ENCODE peak calls at places on chromosomes 1 and 21, in six cellular contexts. K is K562, J is lung, D is mesenchymal stem cell, V is neuronal stem cell, R is neural progenitor cell. A is an unnamed sample.

GRCh38 chr21:36608251-36608650 is 90.7 kb upstream of the SIM2 start:
- DNase-seq in K (no peak), J (no peak), D (no peak), V (no peak), R (no peak), A (no peak)

GRCh38 chr1:33517596-33518250 is 45.3 kb downstream of the ZSCAN20 start:
- DNase-seq in K (no peak), J (no peak), D (peak; percentile 10), V (no peak), R (no peak), A (no peak)

GRCh38 chr21:46168659-46169386 is 13.4 kb upstream of the FTCD start:
- DNase-seq in K (no peak), J (no peak), D (no peak), V (no peak), R (no peak), A (no peak)

GRCh38 chr1:156337888-156338179 is 258 bp downstream of the CCT3 start:
- DNase-seq in K (no peak), J (no peak), D (no peak), V (no peak), R (no peak), A (no peak)

GRCh38 chr1:33169290-33170055 is 12.4 kb downstream of the TRIM62 start:
- DNase-seq in K (no peak), J (no peak), D (no peak), V (no peak), R (peak; percentile 57), A (no peak)

GRCh38 chr1:54507471-54507870 is 40.6 kb upstream of the ACOT11 start:
- DNase-seq in K (no peak), J (no peak), D (no peak), V (no peak), R (no peak), A (peak; percentile 51)

GRCh38 chr1:230891413-230891812 is 23.1 kb upstream of the C1orf198 start:
- DNase-seq in K (no peak), J (no peak), D (no peak), V (peak; percentile 43), R (peak; percentile 71), A (no peak)

GRCh38 chr1:149844096-149844495 is 55.3 kb upstream of the BOLA1 start:
- DNase-seq in K (peak; percentile 59), J (no peak), D (peak; percentile 69), V (no peak), R (peak; percentile 0), A (no peak)

GRCh38 chr1:245294021-245294420 is 139.2 kb downstream of the KIF26B start:
- DNase-seq in K (no peak), J (no peak), D (no peak), V (no peak), R (no peak), A (no peak)

GRCh38 chr1:94095112-94095637 is 25.8 kb downstream of the ABCA4 start:
- DNase-seq in K (no peak), J (no peak), D (peak; percentile 43), V (no peak), R (no peak), A (no peak)

GRCh38 chr1:163055005-163055404 is 14.2 kb upstream of the RGS4 start:
- DNase-seq in K (no peak), J (no peak), D (no peak), V (no peak), R (no peak), A (no peak)

GRCh38 chr21:45865106-45865835 is 116.3 kb upstream of the COL6A1 start:
- DNase-seq in K (no peak), J (no peak), D (peak; percentile 84), V (no peak), R (no peak), A (no peak)

GRCh38 chr1:199725002-199725401 is 302.5 kb upstream of the NR5A2 start:
- DNase-seq in K (no peak), J (no peak), D (no peak), V (no peak), R (no peak), A (no peak)

GRCh38 chr21:45829566-45830147 is 151.9 kb upstream of the COL6A1 start:
- DNase-seq in K (no peak), J (no peak), D (no peak), V (no peak), R (no peak), A (peak; percentile 43)

GRCh38 chr1:44985747-44986359 is 542 bp downstream of the EIF2B3 start:
- DNase-seq in K (peak; percentile 57), J (no peak), D (no peak), V (no peak), R (no peak), A (no peak)

GRCh38 chr1:24096737-24097103 is 15.2 kb downstream of the MYOM3 start:
- DNase-seq in K (no peak), J (no peak), D (no peak), V (no peak), R (no peak), A (no peak)

GRCh38 chr1:24199291-24199900 is 12.3 kb upstream of the IFNLR1 start:
- DNase-seq in K (peak; percentile 80), J (peak; percentile 58), D (peak; percentile 70), V (peak; percentile 69), R (peak; percentile 76), A (peak; percentile 84)

GRCh38 chr1:206738370-206739366 is 31.9 kb upstream of the IL19 start:
- DNase-seq in K (peak; percentile 59), J (no peak), D (no peak), V (no peak), R (peak; percentile 29), A (no peak)

GRCh38 chr1:173478099-173478555 is 992 bp downstream of the PRDX6 start:
- DNase-seq in K (peak; percentile 79), J (peak; percentile 72), D (peak; percentile 75), V (no peak), R (peak; percentile 27), A (no peak)

GRCh38 chr1:229070168-229070567 is 200.7 kb upstream of the RAB4A start:
- DNase-seq in K (no peak), J (peak; percentile 95), D (peak; percentile 73), V (no peak), R (no peak), A (peak; percentile 86)

GRCh38 chr1:2227341-2228156 is 570 bp upstream of the SKI start:
- DNase-seq in K (peak; percentile 98), J (peak; percentile 94), D (peak; percentile 96), V (peak; percentile 98), R (peak; percentile 99), A (peak; percentile 99)

GRCh38 chr1:220788900-220789299 is 2.2 kb downstream of the MTARC1 start:
- DNase-seq in K (no peak), J (no peak), D (no peak), V (no peak), R (no peak), A (no peak)

GRCh38 chr1:15201849-15202551 is 45.0 kb upstream of the FHAD1 start:
- DNase-seq in K (no peak), J (no peak), D (peak; percentile 50), V (no peak), R (no peak), A (no peak)

GRCh38 chr1:147669475-147670318 is 627 bp downstream of the ACP6 start:
- DNase-seq in K (no peak), J (peak; percentile 56), D (peak; percentile 77), V (peak; percentile 54), R (peak; percentile 64), A (peak; percentile 90)

DNA sequence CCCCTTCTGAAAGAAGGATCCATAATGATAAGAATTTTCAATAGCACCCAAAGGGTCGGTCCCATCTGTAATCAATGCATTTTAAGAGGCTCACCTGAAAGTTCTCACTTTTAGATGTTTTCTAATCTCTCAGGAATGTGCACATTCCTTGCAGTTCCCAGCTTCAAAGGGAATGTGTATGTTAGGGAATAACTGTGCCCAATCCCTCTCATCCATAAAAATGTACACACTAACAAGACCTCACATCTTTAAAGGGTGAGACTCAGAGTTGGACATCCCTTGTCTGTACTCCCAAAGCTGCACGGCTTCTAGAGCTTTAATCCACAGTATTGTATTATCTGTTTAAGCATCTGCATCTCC is 9.4 kb upstream of the CCN1 start:
- DNase-seq in K (no peak), J (no peak), D (peak; percentile 12), V (no peak), R (no peak), A (no peak)
- H3K4me3 ChIP-seq in K (no peak overlapping the region), J (no peak overlapping the region), D (no peak overlapping the region), V (no peak overlapping the region), R (no peak overlapping the region), A (no peak overlapping the region)

GRCh38 chr1:155263067-155263466 is 907 bp upstream of the SCAMP3 start:
- DNase-seq in K (no peak), J (no peak), D (no peak), V (no peak), R (no peak), A (peak; percentile 75)
- H3K27ac ChIP-seq in K (peak overlapping the region; percentile 64), J (no peak overlapping the region), D (no peak overlapping the region), V (no peak overlapping the region), R (no peak overlapping the region), A (peak overlapping the region; percentile 94)

GRCh38 chr1:243499248-243499647 is 243.4 kb downstream of the SDCCAG8 start:
- DNase-seq in K (no peak), J (no peak), D (no peak), V (no peak), R (no peak), A (no peak)
- H3K4me3 ChIP-seq in K (no peak overlapping the region), J (no peak overlapping the region), D (no peak overlapping the region), V (no peak overlapping the region), R (no peak overlapping the region), A (no peak overlapping the region)

GRCh38 chr1:25694167-25694566 is 77.6 kb downstream of the MAN1C1 start:
- DNase-seq in K (no peak), J (peak; percentile 35), D (peak; percentile 68), V (no peak), R (no peak), A (no peak)

GRCh38 chr1:25694591-25695007 is 78.0 kb downstream of the MAN1C1 start:
- DNase-seq in K (no peak), J (no peak), D (peak; percentile 70), V (no peak), R (no peak), A (no peak)

GRCh38 chr1:25697426-25698220 is 81.0 kb downstream of the MAN1C1 start:
- DNase-seq in K (no peak), J (no peak), D (no peak), V (no peak), R (no peak), A (no peak)

GRCh38 chr1:25695991-25696330 is 79.4 kb downstream of the MAN1C1 start:
- DNase-seq in K (no peak), J (no peak), D (peak; percentile 96), V (no peak), R (no peak), A (no peak)

DNA sequence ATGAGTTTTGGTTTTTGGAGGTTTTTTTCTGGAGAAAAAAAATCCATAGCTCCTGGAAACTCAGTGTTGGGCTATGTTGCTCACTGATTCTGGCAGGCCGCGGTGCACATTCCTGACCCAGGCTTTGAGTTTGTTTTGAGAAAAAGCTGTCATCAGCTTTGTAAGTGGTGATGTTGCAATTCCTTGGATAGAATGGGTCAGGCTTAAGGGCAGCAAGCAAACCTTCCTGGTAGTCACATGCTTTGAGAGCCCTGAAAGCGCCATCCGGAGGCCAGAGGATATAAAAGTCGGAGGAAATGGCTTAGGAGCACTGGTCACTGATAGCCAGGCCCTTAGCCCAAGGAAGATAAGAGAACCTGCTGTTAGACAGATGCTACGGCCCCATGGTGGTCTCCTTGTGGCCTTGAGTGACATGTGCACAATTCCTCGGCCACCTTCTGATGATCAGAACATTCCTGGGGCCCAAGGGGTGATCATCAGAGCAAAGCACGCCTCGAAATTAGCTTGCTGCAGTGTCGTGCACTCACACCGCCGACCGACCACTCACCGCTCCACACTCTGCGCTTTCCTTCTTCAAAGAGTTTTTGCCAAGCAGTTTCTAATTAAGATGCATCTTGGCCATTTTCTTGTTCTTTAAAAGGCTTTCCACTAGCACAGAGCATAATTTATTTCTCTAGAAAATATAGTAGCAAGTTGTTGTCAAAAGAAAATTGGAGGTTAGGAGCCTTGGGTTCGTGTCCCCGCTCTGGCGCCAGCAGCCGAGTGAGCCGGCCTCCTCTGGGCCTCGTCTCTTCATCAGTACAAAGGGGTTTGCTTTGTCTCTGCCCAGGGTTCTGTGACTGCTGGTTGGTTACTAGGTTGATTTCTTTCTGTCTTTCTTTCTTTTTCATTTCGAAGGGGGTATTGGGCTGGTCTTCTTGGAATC is 78.7 kb downstream of the MAN1C1 start:
- DNase-seq in K (peak; percentile 66), J (peak; percentile 83), D (peak; percentile 99), V (no peak), R (peak; percentile 62), A (no peak)
- H3K27ac ChIP-seq in K (no peak overlapping the region), J (peak overlapping the region; percentile 80), D (peak overlapping the region; percentile 76), V (peak overlapping the region; percentile 29), R (no peak overlapping the region), A (peak overlapping the region; percentile 77)